ENCODE peak calls at places on chromosomes 3 and 15, in five cellular contexts. Z is activated naive CD4-positive, alpha-beta T cell; R is H4; F is GM18507; E is aorta. Y is an unnamed sample.

GRCh38 chr3:147360936-147361670 is 45.2 kb downstream of the ZIC4 start:
- DNase-seq in Z (no peak), R (no peak), F (no peak), E (no peak), Y (peak)

GRCh38 chr15:90191795-90192494 is 9.2 kb upstream of the SEMA4B start:
- DNase-seq in Z (peak), R (peak), F (no peak), E (no peak), Y (peak)

GRCh38 chr3:161630791-161631190 is 134.2 kb downstream of the OTOL1 start:
- DNase-seq in Z (no peak), R (no peak), F (no peak), E (no peak), Y (peak)

GRCh38 chr3:138937690-138938055 is 9.3 kb downstream of the FOXL2 start:
- DNase-seq in Z (no peak), R (no peak), F (no peak), E (no peak), Y (no peak)

GRCh38 chr15:90449206-90449735 is 61.2 kb downstream of the IQGAP1 start:
- DNase-seq in Z (no peak), R (no peak), F (no peak), E (no peak), Y (no peak)

GRCh38 chr15:27771892-27772291 is 327.2 kb downstream of the OCA2 start:
- DNase-seq in Z (no peak), R (no peak), F (no peak), E (no peak), Y (no peak)

GRCh38 chr15:64500695-64501395 is 40.5 kb downstream of the ZNF609 start:
- DNase-seq in Z (no peak), R (no peak), F (no peak), E (no peak), Y (no peak)

GRCh38 chr3:64382171-64382570 is 156.9 kb upstream of the PRICKLE2 start:
- DNase-seq in Z (no peak), R (peak), F (no peak), E (no peak), Y (no peak)

GRCh38 chr3:66450389-66451022 is 50.3 kb downstream of the LRIG1 start:
- DNase-seq in Z (no peak), R (no peak), F (no peak), E (no peak), Y (no peak)

GRCh38 chr3:193872265-193872753 is 263.6 kb upstream of the HES1 start:
- DNase-seq in Z (no peak), R (peak), F (peak), E (no peak), Y (no peak)

GRCh38 chr3:26058774-26059455 is 269.0 kb downstream of the OXSM start:
- DNase-seq in Z (no peak), R (no peak), F (no peak), E (no peak), Y (no peak)

GRCh38 chr15:62165793-62166380 is 802 bp upstream of the C2CD4B start:
- DNase-seq in Z (no peak), R (no peak), F (no peak), E (no peak), Y (no peak)

GRCh38 chr3:98240133-98240532 is 23.9 kb upstream of the OR5H6 start:
- DNase-seq in Z (no peak), R (no peak), F (no peak), E (no peak), Y (no peak)

GRCh38 chr3:53702776-53703175 is 143.4 kb downstream of the CHDH start:
- DNase-seq in Z (no peak), R (no peak), F (no peak), E (no peak), Y (no peak)

GRCh38 chr3:148309390-148310035 is 388.2 kb upstream of the AGTR1 start:
- DNase-seq in Z (no peak), R (peak), F (no peak), E (no peak), Y (peak)

GRCh38 chr3:170866499-170866898 is 3.5 kb downstream of the RPL22L1 start:
- DNase-seq in Z (no peak), R (no peak), F (no peak), E (no peak), Y (no peak)

GRCh38 chr3:145368748-145369147 is 792.2 kb downstream of the PLOD2 start:
- DNase-seq in Z (no peak), R (no peak), F (no peak), E (no peak), Y (no peak)

GRCh38 chr3:131630117-131630516 is 127.3 kb upstream of the MRPL3 start:
- DNase-seq in Z (no peak), R (no peak), F (peak), E (no peak), Y (no peak)

GRCh38 chr15:70597056-70597603 is 166.2 kb downstream of the UACA start:
- DNase-seq in Z (no peak), R (no peak), F (no peak), E (no peak), Y (no peak)

GRCh38 chr15:77825546-77825945 is 192.8 kb upstream of the LINGO1 start:
- DNase-seq in Z (no peak), R (no peak), F (no peak), E (peak), Y (no peak)

GRCh38 chr3:11093823-11094340 is 60.4 kb upstream of the HRH1 start:
- DNase-seq in Z (no peak), R (no peak), F (no peak), E (no peak), Y (no peak)

GRCh38 chr3:97934980-97935695 is 37.1 kb downstream of the RIOX2 start:
- DNase-seq in Z (no peak), R (no peak), F (no peak), E (no peak), Y (no peak)

GRCh38 chr15:31321418-31321817 is 5.2 kb upstream of the KLF13 start:
- DNase-seq in Z (no peak), R (no peak), F (no peak), E (no peak), Y (no peak)

GRCh38 chr3:47152578-47152977 is 11.3 kb downstream of the SETD2 start:
- DNase-seq in Z (no peak), R (no peak), F (no peak), E (no peak), Y (no peak)

GRCh38 chr3:195046441-195046840 is 224.5 kb downstream of the XXYLT1 start:
- DNase-seq in Z (no peak), R (no peak), F (no peak), E (no peak), Y (no peak)

GRCh38 chr15:64807751-64808222 is 17.7 kb downstream of the PIF1 start:
- DNase-seq in Z (no peak), R (no peak), F (no peak), E (no peak), Y (no peak)

GRCh38 chr3:188860147-188860546 is 311.6 kb upstream of the TPRG1 start:
- DNase-seq in Z (no peak), R (no peak), F (no peak), E (no peak), Y (no peak)

GRCh38 chr15:78056714-78057269 is 20.7 kb downstream of the TBC1D2B start:
- DNase-seq in Z (no peak), R (no peak), F (no peak), E (no peak), Y (peak)

GRCh38 chr3:142576792-142577191 is 1.7 kb downstream of the ATR start:
- DNase-seq in Z (no peak), R (no peak), F (no peak), E (no peak), Y (no peak)

GRCh38 chr15:72009207-72009606 is 108.7 kb downstream of the MYO9A start:
- DNase-seq in Z (no peak), R (no peak), F (no peak), E (no peak), Y (no peak)

GRCh38 chr15:65916664-65917406 is 47.5 kb downstream of the RAB11A start:
- DNase-seq in Z (no peak), R (peak), F (peak), E (peak), Y (no peak)